ENCODE peak calls at places on chromosomes 4 and X, in seven cellular contexts. One of them, this sample, is unnamed.

GRCh38 chrX:6793000-6793399 is 258.1 kb upstream of the VCX3A start:
- DNase-seq in sigmoid colon: no peak
- DNase-seq in NCI-H1105: no peak
- DNase-seq in psoas muscle: no peak
- DNase-seq in choroid plexus epithelial cell: no peak
- DNase-seq in GM12892: no peak
- DNase-seq in AG10803: no peak
- DNase-seq in this sample: no peak

GRCh38 chr4:72442715-72443114 is 126.3 kb downstream of the ADAMTS3 start:
- DNase-seq in sigmoid colon: no peak
- DNase-seq in NCI-H1105: no peak
- DNase-seq in psoas muscle: no peak
- DNase-seq in choroid plexus epithelial cell: no peak
- DNase-seq in GM12892: no peak
- DNase-seq in AG10803: no peak
- DNase-seq in this sample: no peak

GRCh38 chr4:1239141-1239948 is 9.6 kb downstream of the CTBP1 start:
- DNase-seq in sigmoid colon: peak; percentile 54
- DNase-seq in NCI-H1105: no peak
- DNase-seq in psoas muscle: peak; percentile 78
- DNase-seq in choroid plexus epithelial cell: no peak
- DNase-seq in GM12892: peak; percentile 27
- DNase-seq in AG10803: no peak
- DNase-seq in this sample: no peak

GRCh38 chr4:39446842-39447573 is 11.7 kb downstream of the RPL9 start:
- DNase-seq in sigmoid colon: peak; percentile 87
- DNase-seq in NCI-H1105: no peak
- DNase-seq in psoas muscle: peak; percentile 75
- DNase-seq in choroid plexus epithelial cell: peak; percentile 79
- DNase-seq in GM12892: peak; percentile 64
- DNase-seq in AG10803: peak; percentile 40
- DNase-seq in this sample: peak; percentile 84

GRCh38 chr4:145565328-145565727 is 53.9 kb upstream of the MMAA start:
- DNase-seq in sigmoid colon: no peak
- DNase-seq in NCI-H1105: no peak
- DNase-seq in psoas muscle: no peak
- DNase-seq in choroid plexus epithelial cell: no peak
- DNase-seq in GM12892: no peak
- DNase-seq in AG10803: peak; percentile 82
- DNase-seq in this sample: no peak

GRCh38 chrX:136625246-136625645 is 22.7 kb upstream of the CD40LG start:
- DNase-seq in sigmoid colon: no peak
- DNase-seq in NCI-H1105: no peak
- DNase-seq in psoas muscle: no peak
- DNase-seq in choroid plexus epithelial cell: no peak
- DNase-seq in GM12892: no peak
- DNase-seq in AG10803: no peak
- DNase-seq in this sample: no peak

GRCh38 chr4:98466868-98467599 is 191.4 kb downstream of the TSPAN5 start:
- DNase-seq in sigmoid colon: no peak
- DNase-seq in NCI-H1105: no peak
- DNase-seq in psoas muscle: no peak
- DNase-seq in choroid plexus epithelial cell: peak; percentile 49
- DNase-seq in GM12892: no peak
- DNase-seq in AG10803: no peak
- DNase-seq in this sample: no peak

GRCh38 chrX:30414144-30414543 is 105.0 kb upstream of the NR0B1 start:
- DNase-seq in sigmoid colon: no peak
- DNase-seq in NCI-H1105: no peak
- DNase-seq in psoas muscle: no peak
- DNase-seq in choroid plexus epithelial cell: no peak
- DNase-seq in GM12892: no peak
- DNase-seq in AG10803: no peak
- DNase-seq in this sample: no peak

GRCh38 chr4:106367072-106367471 is 1.5 kb downstream of the GIMD1 start:
- DNase-seq in sigmoid colon: no peak
- DNase-seq in NCI-H1105: no peak
- DNase-seq in psoas muscle: no peak
- DNase-seq in choroid plexus epithelial cell: no peak
- DNase-seq in GM12892: no peak
- DNase-seq in AG10803: no peak
- DNase-seq in this sample: no peak

GRCh38 chr4:128068927-128069326 is 7.8 kb downstream of the LARP1B start:
- DNase-seq in sigmoid colon: no peak
- DNase-seq in NCI-H1105: no peak
- DNase-seq in psoas muscle: no peak
- DNase-seq in choroid plexus epithelial cell: peak; percentile 74
- DNase-seq in GM12892: no peak
- DNase-seq in AG10803: peak; percentile 15
- DNase-seq in this sample: no peak

GRCh38 chrX:2552621-2553297 is 52.0 kb upstream of the DHRSX start:
- DNase-seq in sigmoid colon: no peak
- DNase-seq in NCI-H1105: no peak
- DNase-seq in psoas muscle: no peak
- DNase-seq in choroid plexus epithelial cell: peak; percentile 9
- DNase-seq in GM12892: no peak
- DNase-seq in AG10803: peak; percentile 98
- DNase-seq in this sample: no peak

GRCh38 chrX:130086414-130087207 is 23.7 kb downstream of the ELF4 start:
- DNase-seq in sigmoid colon: no peak
- DNase-seq in NCI-H1105: no peak
- DNase-seq in psoas muscle: peak; percentile 57
- DNase-seq in choroid plexus epithelial cell: no peak
- DNase-seq in GM12892: no peak
- DNase-seq in AG10803: no peak
- DNase-seq in this sample: no peak

This sample was measured in aorta.